ENCODE peak calls at places on chromosomes 12 and 14, in five cellular contexts. A is cardiac fibroblast, R is thyroid gland, L is kidney, T is spleen. N is an unnamed sample.

GRCh38 chr14:50109342-50109741 is 7.0 kb downstream of the VCPKMT start:
- DNase-seq in A (peak), R (no peak), L (no peak), T (no peak), N (no peak)

GRCh38 chr12:43348221-43348620 is 203.8 kb downstream of the ADAMTS20 start:
- DNase-seq in R (no peak), T (no peak), L (no peak), A (no peak), N (no peak)

GRCh38 chr12:42129595-42130204 is 15.0 kb downstream of the GXYLT1 start:
- DNase-seq in L (no peak), T (no peak), A (peak), R (peak), N (no peak)

GRCh38 chr12:121626853-121627623 is 708 bp downstream of the ORAI1 start:
- DNase-seq in R (peak), A (peak), L (peak), T (peak), N (no peak)

GRCh38 chr14:65213316-65213715 is 111.0 kb upstream of the MAX start:
- DNase-seq in A (no peak), R (no peak), T (no peak), L (no peak), N (no peak)

GRCh38 chr14:58270628-58271027 is 26.0 kb downstream of the PSMA3 start:
- DNase-seq in R (no peak), L (no peak), T (no peak), A (peak), N (no peak)

GRCh38 chr12:109445224-109445623 is 31.9 kb downstream of the KCTD10 start:
- DNase-seq in A (peak), T (no peak), L (no peak), R (no peak), N (no peak)

GRCh38 chr14:99234982-99235491 is 37.0 kb downstream of the BCL11B start:
- DNase-seq in R (no peak), A (no peak), T (no peak), L (no peak), N (peak)

GRCh38 chr14:99356031-99356430 is 84.0 kb upstream of the BCL11B start:
- DNase-seq in T (no peak), L (no peak), A (no peak), R (no peak), N (no peak)

GRCh38 chr12:53200458-53201169 is 6.4 kb downstream of the ITGB7 start:
- DNase-seq in T (no peak), A (no peak), L (no peak), R (peak), N (no peak)

GRCh38 chr14:70073924-70074566 is 114.7 kb downstream of the SLC8A3 start:
- DNase-seq in T (no peak), A (peak), L (no peak), R (peak), N (no peak)

GRCh38 chr14:90785474-90785873 is 30.8 kb downstream of the TTC7B start:
- DNase-seq in R (no peak), L (peak), T (no peak), A (peak), N (peak)
- TF ChIP-seq CTCF in R (no peak), L (peak), T (no peak), A (peak), N (peak)

GRCh38 chr14:92942976-92943710 is 20.2 kb downstream of the CHGA start:
- DNase-seq in R (no peak), T (no peak), L (peak), A (no peak), N (peak)

GRCh38 chr14:92945959-92946846 is 23.3 kb downstream of the CHGA start:
- DNase-seq in L (peak), A (peak), T (peak), R (peak), N (peak)

GRCh38 chr14:92943855-92944570 is 21.1 kb downstream of the CHGA start:
- DNase-seq in R (no peak), L (peak), A (no peak), T (no peak), N (peak)

GRCh38 chr14:92945544-92945943 is 22.6 kb downstream of the CHGA start:
- DNase-seq in A (no peak), T (no peak), R (no peak), L (peak), N (no peak)

DNA sequence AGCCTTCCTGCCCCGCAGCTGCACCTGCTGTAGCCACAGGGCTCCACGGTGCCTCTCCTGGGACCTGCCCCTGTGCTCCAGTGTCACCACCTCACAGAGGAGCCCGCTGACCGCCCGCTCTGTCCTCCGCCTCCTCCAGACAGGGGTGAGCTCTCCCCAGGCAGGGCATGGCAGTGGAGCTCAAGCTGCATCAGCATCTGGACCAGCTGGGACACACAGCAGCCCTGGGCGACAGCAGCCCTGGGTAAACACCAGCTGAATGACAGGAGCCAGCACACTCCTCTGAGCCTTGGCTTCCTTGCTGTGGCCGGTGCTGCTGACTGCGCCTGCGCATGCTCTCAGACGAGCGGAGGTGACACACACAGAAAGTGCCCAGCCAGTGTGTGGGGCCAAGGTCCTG is 22.0 kb downstream of the CHGA start:
- DNase-seq in T (no peak), R (no peak), A (no peak), L (peak), N (peak)
- TF ChIP-seq CTCF in T (no peak), R (no peak), A (no peak), L (no peak), N (no peak)

GRCh38 chr14:85974602-85975001 is 444.7 kb downstream of the FLRT2 start:
- DNase-seq in R (no peak), L (no peak), T (no peak), A (no peak), N (no peak)

DNA sequence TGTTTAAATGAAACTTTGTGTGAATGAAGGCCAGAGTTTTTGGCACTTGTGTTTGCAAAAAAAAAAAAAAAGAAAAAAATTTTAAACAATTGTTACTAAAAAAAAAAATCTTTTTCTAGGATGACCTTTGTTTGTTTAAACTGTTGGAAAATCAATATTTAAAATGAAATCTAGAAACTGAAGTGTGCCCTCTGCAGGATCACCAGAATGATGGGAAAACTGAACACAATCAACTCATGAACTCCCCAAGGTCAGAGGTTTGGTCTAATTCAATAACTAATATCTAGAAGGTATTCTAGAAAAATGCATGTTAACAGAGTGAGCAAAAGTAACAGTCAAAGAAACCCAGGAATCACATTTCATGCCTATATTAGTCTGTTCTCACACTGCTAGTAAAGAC is 448.9 kb downstream of the FLRT2 start:
- DNase-seq in A (no peak), T (no peak), L (no peak), R (no peak), N (no peak)
- TF ChIP-seq CTCF in A (no peak), T (no peak), L (no peak), R (no peak), N (peak)

DNA sequence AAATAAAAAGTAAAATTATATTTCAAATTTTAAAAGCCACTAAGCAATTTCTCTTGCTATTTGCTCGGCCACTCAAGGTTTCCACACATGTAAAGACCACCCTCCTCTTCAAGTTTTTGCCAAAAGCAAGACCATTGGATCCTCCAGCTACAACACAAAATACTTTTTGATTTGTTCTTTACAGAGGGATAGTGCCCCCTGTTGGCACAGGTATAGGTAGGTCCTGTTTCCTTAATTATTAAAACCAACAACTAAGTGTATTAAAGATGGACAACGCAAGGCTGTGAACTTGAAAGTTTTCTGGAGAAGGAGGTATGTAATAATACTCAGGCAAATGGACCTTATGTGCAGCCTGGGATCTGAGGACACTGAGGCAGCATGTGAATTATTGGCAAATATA is 23.8 kb downstream of the ATP6V1D start:
- DNase-seq in T (no peak), A (peak), R (no peak), L (no peak), N (no peak)
- TF ChIP-seq CTCF in T (no peak), A (peak), R (peak), L (peak), N (peak)

N was measured in chondrocyte.